ENCODE peak calls at places on chromosome 2, in seven cellular contexts. W is H1, A is H9, B is IMR-90, X is mesenchymal stem cell, T is neuronal stem cell, K is mesendoderm. Z is an unnamed sample.

GRCh38 chr2:109396338-109397180 is 217.2 kb downstream of the SEPTIN10 start:
- DNase-seq in B (no peak), W (no peak), T (no peak), X (no peak), K (peak; percentile 46), A (peak; percentile 46), Z (no peak)

GRCh38 chr2:121479882-121480522 is 50.7 kb upstream of the RNU4ATAC start:
- DNase-seq in T (no peak), A (peak; percentile 49), X (no peak), W (peak; percentile 58), K (peak; percentile 82), B (no peak), Z (no peak)

GRCh38 chr2:154698789-154699559 is 479 bp downstream of the KCNJ3 start:
- DNase-seq in W (no peak), X (no peak), T (no peak), A (no peak), K (no peak), B (no peak), Z (no peak)

GRCh38 chr2:88857951-88858406 is 166.5 kb downstream of the RPIA start:
- DNase-seq in A (no peak), K (peak; percentile 66), T (no peak), X (no peak), B (peak; percentile 62), W (peak; percentile 52), Z (peak; percentile 54)

GRCh38 chr2:8644605-8645175 is 37.2 kb upstream of the ID2 start:
- DNase-seq in T (no peak), K (no peak), A (peak; percentile 51), X (no peak), W (no peak), B (no peak), Z (no peak)

GRCh38 chr2:230155359-230155758 is 64.4 kb downstream of the SP110 start:
- DNase-seq in K (no peak), B (no peak), T (no peak), W (no peak), X (no peak), A (no peak), Z (no peak)

GRCh38 chr2:218166791-218167190 is at the start of gene CXCR1:
- DNase-seq in A (no peak), W (no peak), K (no peak), B (no peak), X (no peak), T (no peak), Z (no peak)

GRCh38 chr2:154457291-154457690 is 241.2 kb upstream of the KCNJ3 start:
- DNase-seq in W (no peak), A (no peak), K (no peak), T (no peak), B (no peak), X (no peak), Z (no peak)

GRCh38 chr2:223918671-223919134 is 26.4 kb downstream of the WDFY1 start:
- DNase-seq in W (no peak), K (no peak), X (no peak), T (no peak), B (no peak), A (no peak), Z (peak; percentile 46)

GRCh38 chr2:605674-606608 is 71.3 kb downstream of the TMEM18 start:
- DNase-seq in W (peak; percentile 39), K (peak; percentile 9), T (no peak), B (no peak), X (no peak), A (peak; percentile 23), Z (no peak)

GRCh38 chr2:211744379-211744778 is 794.2 kb downstream of the ERBB4 start:
- DNase-seq in B (no peak), T (peak; percentile 43), W (no peak), X (no peak), A (no peak), K (peak; percentile 65), Z (no peak)

GRCh38 chr2:211751853-211752252 is 786.7 kb downstream of the ERBB4 start:
- DNase-seq in K (no peak), X (no peak), A (no peak), W (no peak), T (no peak), B (no peak), Z (no peak)

GRCh38 chr2:211745295-211746097 is 793.1 kb downstream of the ERBB4 start:
- DNase-seq in T (peak; percentile 66), X (peak; percentile 70), A (peak; percentile 73), B (peak; percentile 49), K (peak; percentile 87), W (peak; percentile 58), Z (peak; percentile 40)

DNA sequence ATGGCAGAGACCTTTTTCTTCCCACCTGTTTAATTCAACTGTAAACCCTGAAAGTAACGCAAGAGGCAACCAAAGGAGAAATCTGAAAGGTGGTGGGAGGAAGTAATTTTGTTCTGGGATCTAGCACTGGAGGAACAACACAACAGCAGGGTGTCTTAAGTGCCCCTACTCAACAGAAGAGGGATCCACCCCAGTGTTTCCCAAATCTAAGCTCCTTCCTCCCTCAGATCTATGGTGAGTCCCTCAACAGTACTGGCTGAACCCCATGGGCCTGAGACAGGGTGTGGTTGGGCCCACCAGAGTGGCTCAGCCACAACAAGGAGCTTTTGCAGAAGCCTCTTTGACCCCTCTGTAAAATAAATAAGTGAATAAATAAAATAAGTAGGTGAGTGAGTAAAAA is 790.3 kb downstream of the ERBB4 start:
- DNase-seq in K (no peak), X (no peak), A (no peak), T (no peak), W (no peak), B (no peak), Z (no peak)
- H3K18ac ChIP-seq in K (no peak overlapping the region), X (no peak overlapping the region), A (no peak overlapping the region), T (no peak overlapping the region), W (no peak overlapping the region), B (no peak overlapping the region), Z (no peak overlapping the region)

GRCh38 chr2:20436716-20437470 is 10.0 kb upstream of the RHOB start:
- DNase-seq in T (no peak), B (no peak), A (no peak), X (no peak), K (no peak), W (no peak), Z (no peak)

GRCh38 chr2:20433946-20434553 is 12.8 kb upstream of the RHOB start:
- DNase-seq in W (no peak), K (no peak), B (no peak), T (no peak), A (no peak), X (no peak), Z (no peak)

GRCh38 chr2:20432714-20433113 is 14.2 kb upstream of the RHOB start:
- DNase-seq in B (no peak), W (no peak), K (no peak), T (no peak), X (no peak), A (no peak), Z (no peak)

GRCh38 chr2:20433249-20433648 is 13.6 kb upstream of the RHOB start:
- DNase-seq in A (no peak), K (no peak), T (no peak), W (no peak), B (no peak), X (no peak), Z (no peak)

GRCh38 chr2:20434588-20435294 is 12.1 kb upstream of the RHOB start:
- DNase-seq in A (no peak), K (no peak), W (no peak), X (peak; percentile 63), B (no peak), T (no peak), Z (no peak)
- H3K4me1 ChIP-seq in A (no peaks in the 10 kb centered on the region), K (no peaks in the 10 kb centered on the region), W (no peaks in the 10 kb centered on the region), X (peaks cover 7% of the 10 kb centered on the region), B (peaks cover 7% of the 10 kb centered on the region), T (no peaks in the 10 kb centered on the region), Z (no peaks in the 10 kb centered on the region)

GRCh38 chr2:219277703-219278654 is 1.2 kb upstream of the DNAJB2 start:
- DNase-seq in T (peak; percentile 76), W (peak; percentile 94), K (peak; percentile 94), A (peak; percentile 94), X (peak; percentile 91), B (peak; percentile 80), Z (peak; percentile 94)
- H3K18ac ChIP-seq in T (no peak overlapping the region), W (no peak overlapping the region), K (peak overlapping the region; percentile 73), A (peak overlapping the region; percentile 53), X (peak overlapping the region; percentile 31), B (peak overlapping the region; percentile 68), Z (no peak overlapping the region)

GRCh38 chr2:241884951-241885700 is 15.6 kb downstream of the RTP5 start:
- DNase-seq in B (no peak), T (no peak), A (no peak), X (no peak), W (no peak), K (no peak), Z (no peak)

GRCh38 chr2:241885701-241886643 is 16.4 kb downstream of the RTP5 start:
- DNase-seq in T (no peak), X (no peak), W (no peak), B (no peak), A (no peak), K (no peak), Z (no peak)

GRCh38 chr2:241887806-241888522 is 18.4 kb downstream of the RTP5 start:
- DNase-seq in B (no peak), X (no peak), T (no peak), A (no peak), W (no peak), K (no peak), Z (no peak)

GRCh38 chr2:241888641-241889040 is 19.1 kb downstream of the RTP5 start:
- DNase-seq in T (no peak), W (no peak), A (no peak), K (no peak), B (no peak), X (no peak), Z (no peak)

GRCh38 chr2:241886840-241887447 is 17.4 kb downstream of the RTP5 start:
- DNase-seq in K (no peak), A (no peak), W (no peak), B (no peak), T (no peak), X (no peak), Z (no peak)
- H3K4me1 ChIP-seq in K (no peaks in the 10 kb centered on the region), A (peaks cover 3% of the 10 kb centered on the region), W (peaks cover 9% of the 10 kb centered on the region), B (no peaks in the 10 kb centered on the region), T (peaks cover 5% of the 10 kb centered on the region), X (peaks cover 5% of the 10 kb centered on the region), Z (peaks cover under 1% of the 10 kb centered on the region)

GRCh38 chr2:36266536-36267121 is 88.9 kb upstream of the CRIM1 start:
- DNase-seq in T (no peak), B (no peak), W (no peak), K (peak; percentile 32), A (peak; percentile 31), X (no peak), Z (no peak)
- H3K18ac ChIP-seq in T (no peak overlapping the region), B (no peak overlapping the region), W (no peak overlapping the region), K (no peak overlapping the region), A (no peak overlapping the region), X (no peak overlapping the region), Z (no peak overlapping the region)

DNA sequence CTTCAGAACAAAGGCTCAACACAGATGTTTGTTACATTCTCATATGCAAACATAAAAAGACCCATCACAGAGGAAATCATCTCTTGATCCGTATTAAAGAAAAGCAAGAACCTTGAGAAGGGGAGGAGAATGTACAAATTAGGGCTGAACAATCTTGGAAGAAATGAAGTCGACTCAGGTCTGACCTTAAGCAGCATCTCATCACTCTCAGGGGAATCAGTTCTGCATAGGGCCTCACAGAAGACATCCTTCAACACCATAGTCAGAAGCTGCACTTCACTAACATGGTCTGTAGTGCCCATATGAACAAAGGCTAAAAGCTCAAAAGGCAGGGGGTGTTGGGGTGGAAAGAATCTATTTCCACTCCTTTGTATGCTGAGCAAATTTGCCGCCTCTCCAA is 10.2 kb downstream of the KLF7 start:
- DNase-seq in K (no peak), X (no peak), A (no peak), B (no peak), T (no peak), W (no peak), Z (no peak)
- H3K4me1 ChIP-seq in K (peaks cover 33% of the 10 kb centered on the region), X (peaks cover 12% of the 10 kb centered on the region), A (peaks cover 19% of the 10 kb centered on the region), B (peaks cover 30% of the 10 kb centered on the region), T (peaks cover 17% of the 10 kb centered on the region), W (peaks cover 23% of the 10 kb centered on the region), Z (peaks cover 2% of the 10 kb centered on the region)

GRCh38 chr2:196066794-196067382 is 1.7 kb downstream of the DNAH7 start:
- DNase-seq in X (peak; percentile 57), A (no peak), B (peak; percentile 35), K (peak; percentile 45), T (peak; percentile 20), W (no peak), Z (peak; percentile 65)
- H3K18ac ChIP-seq in X (no peak overlapping the region), A (no peak overlapping the region), B (no peak overlapping the region), K (no peak overlapping the region), T (no peak overlapping the region), W (no peak overlapping the region), Z (no peak overlapping the region)